ENCODE peak calls at places on chromosomes 2 and 18, in nine cellular contexts. E is AG10803; I is HL-60; H is WTC11; O is ovary; Y is tibial artery; J is activated CD8-positive, alpha-beta T cell treated with anti-CD3 and anti-CD28 coated beads for 36 hours; L is Calu3; X is AG04450. K is an unnamed sample.

GRCh38 chr2:221488134-221488807 is 83.8 kb downstream of the EPHA4 start:
- DNase-seq in L (no peak), J (no peak), X (no peak), Y (no peak), H (no peak), O (no peak), E (no peak), I (no peak), K (no peak)

GRCh38 chr2:120735750-120736170 is at the start of gene GLI2:
- DNase-seq in I (peak; percentile 74), Y (peak; percentile 90), H (peak; percentile 87), X (peak; percentile 55), O (peak; percentile 84), J (peak; percentile 54), L (peak; percentile 84), E (peak; percentile 92), K (no peak)

GRCh38 chr18:7735194-7735593 is 168.1 kb downstream of the PTPRM start:
- DNase-seq in I (no peak), X (no peak), H (no peak), O (no peak), L (no peak), Y (no peak), J (no peak), E (no peak), K (no peak)

GRCh38 chr2:79846878-79847277 is 334.0 kb downstream of the CTNNA2 start:
- DNase-seq in O (no peak), E (no peak), H (no peak), X (no peak), L (no peak), I (no peak), Y (no peak), J (no peak), K (no peak)

GRCh38 chr2:227942021-227942420 is 70.6 kb downstream of the DAW1 start:
- DNase-seq in I (no peak), H (no peak), Y (no peak), O (no peak), L (no peak), X (no peak), J (no peak), E (no peak), K (no peak)

GRCh38 chr2:75896779-75897366 is 186.2 kb upstream of the GCFC2 start:
- DNase-seq in L (no peak), E (no peak), I (peak; percentile 50), H (peak; percentile 61), Y (no peak), J (peak; percentile 7), X (no peak), O (no peak), K (no peak)

GRCh38 chr2:219171231-219171651 is 1.4 kb upstream of the SLC23A3 start:
- DNase-seq in L (peak; percentile 51), J (peak; percentile 42), I (peak; percentile 46), Y (peak; percentile 89), H (peak; percentile 23), O (peak; percentile 76), X (peak; percentile 64), E (peak; percentile 95), K (no peak)

GRCh38 chr2:175049671-175050070 is 44.5 kb upstream of the CHN1 start:
- DNase-seq in X (no peak), L (no peak), Y (no peak), E (peak; percentile 4), O (no peak), H (no peak), J (no peak), I (no peak), K (no peak)

GRCh38 chr2:160408205-160408561 is 85.4 kb downstream of the RBMS1 start:
- DNase-seq in H (no peak), I (no peak), L (no peak), J (no peak), E (no peak), X (no peak), Y (no peak), O (no peak), K (no peak)

GRCh38 chr2:12177052-12177994 is 430.9 kb downstream of the LPIN1 start:
- DNase-seq in E (peak; percentile 87), X (no peak), I (no peak), Y (no peak), H (no peak), J (peak; percentile 68), O (peak; percentile 52), L (peak; percentile 48), K (peak; percentile 86)

GRCh38 chr18:56068030-56068671 is 480.2 kb upstream of the TCF4 start:
- DNase-seq in H (no peak), E (peak; percentile 82), L (no peak), X (peak; percentile 55), I (no peak), Y (no peak), J (no peak), O (peak; percentile 24), K (no peak)

GRCh38 chr2:17966793-17967192 is 88.3 kb downstream of the KCNS3 start:
- DNase-seq in L (no peak), I (no peak), E (no peak), X (no peak), H (no peak), Y (no peak), J (no peak), O (no peak), K (no peak)

GRCh38 chr2:109619131-109619615 is 5.0 kb downstream of the SOWAHC start:
- DNase-seq in H (no peak), Y (no peak), J (no peak), I (no peak), X (no peak), E (no peak), O (no peak), L (no peak), K (no peak)

GRCh38 chr2:109141727-109142283 is 12.8 kb downstream of the SH3RF3 start:
- DNase-seq in H (no peak), J (no peak), E (no peak), L (no peak), I (no peak), X (no peak), Y (peak; percentile 42), O (no peak), K (no peak)

GRCh38 chr2:27096748-27097297 is 10.3 kb downstream of the KHK start:
- DNase-seq in I (no peak), X (no peak), L (no peak), E (no peak), O (no peak), Y (no peak), H (no peak), J (no peak), K (peak; percentile 67)

GRCh38 chr2:125516496-125517109 is 1139.4 kb upstream of the GYPC start:
- DNase-seq in Y (no peak), J (peak; percentile 8), H (peak; percentile 40), E (no peak), O (no peak), I (peak; percentile 33), L (no peak), X (no peak), K (no peak)

GRCh38 chr2:239182981-239183791 is 217.6 kb downstream of the HDAC4 start:
- DNase-seq in X (no peak), L (no peak), H (no peak), J (no peak), O (peak; percentile 9), Y (no peak), I (no peak), E (no peak), K (no peak)

GRCh38 chr2:187549193-187549592 is 5.0 kb downstream of the TFPI start:
- DNase-seq in L (no peak), H (no peak), J (no peak), O (no peak), I (no peak), X (no peak), E (no peak), Y (no peak), K (no peak)

GRCh38 chr18:74281011-74281638 is 10.6 kb downstream of the CYB5A start:
- DNase-seq in H (peak; percentile 63), E (no peak), I (no peak), X (no peak), J (no peak), Y (no peak), O (no peak), L (no peak), K (no peak)

GRCh38 chr2:226875438-226876225 is 39.8 kb downstream of the RHBDD1 start:
- DNase-seq in I (no peak), Y (no peak), X (no peak), L (no peak), O (no peak), J (no peak), H (no peak), E (no peak), K (no peak)
- TF ChIP-seq CTCF in I (no peak), Y (no peak), X (no peak), L (no peak), O (no peak), J (no peak), H (no peak), E (no peak), K (no peak)

DNA sequence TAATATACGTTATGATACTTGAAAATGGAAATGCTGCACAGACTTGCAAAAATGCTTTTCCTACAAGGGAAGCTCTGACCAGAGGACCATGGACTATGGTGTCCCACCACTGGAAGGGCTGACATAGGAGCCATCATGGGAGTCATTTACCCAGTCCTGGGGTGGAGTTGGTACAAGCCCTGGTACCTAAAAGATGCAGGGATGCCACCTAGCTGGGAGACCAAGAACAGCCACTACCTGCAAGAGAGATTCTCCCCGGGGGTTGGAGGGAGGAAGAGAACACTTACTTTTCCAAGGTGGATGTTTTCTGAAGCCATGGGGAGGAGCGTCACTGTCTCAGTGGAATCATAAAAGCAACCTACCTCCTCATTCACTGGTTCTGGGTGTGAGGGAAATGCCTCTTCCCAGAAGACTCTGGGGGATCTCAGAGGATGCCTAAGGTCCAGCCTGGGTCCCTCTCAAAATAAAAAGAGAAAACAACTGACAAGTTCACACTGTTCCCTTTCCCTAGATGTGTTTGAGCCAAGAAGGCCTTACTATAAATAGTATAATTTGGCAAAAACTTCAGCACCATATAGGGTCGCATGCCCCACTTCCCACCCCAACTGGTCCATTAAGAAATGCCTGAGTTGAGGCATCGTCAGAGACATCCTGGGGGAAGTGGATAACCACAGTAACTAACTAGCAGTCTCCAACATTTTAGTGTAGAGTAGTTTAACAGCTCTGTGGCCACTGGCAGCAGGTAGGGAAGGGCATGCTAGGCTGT is 39.9 kb downstream of the REEP1 start:
- DNase-seq in Y (no peak), E (no peak), I (peak; percentile 32), L (no peak), H (peak; percentile 19), J (peak; percentile 37), O (no peak), X (no peak), K (no peak)
- TF ChIP-seq CTCF in Y (peak; percentile 23), E (no peak), I (no peak), L (no peak), H (no peak), J (no peak), O (no peak), X (no peak), K (no peak)

DNA sequence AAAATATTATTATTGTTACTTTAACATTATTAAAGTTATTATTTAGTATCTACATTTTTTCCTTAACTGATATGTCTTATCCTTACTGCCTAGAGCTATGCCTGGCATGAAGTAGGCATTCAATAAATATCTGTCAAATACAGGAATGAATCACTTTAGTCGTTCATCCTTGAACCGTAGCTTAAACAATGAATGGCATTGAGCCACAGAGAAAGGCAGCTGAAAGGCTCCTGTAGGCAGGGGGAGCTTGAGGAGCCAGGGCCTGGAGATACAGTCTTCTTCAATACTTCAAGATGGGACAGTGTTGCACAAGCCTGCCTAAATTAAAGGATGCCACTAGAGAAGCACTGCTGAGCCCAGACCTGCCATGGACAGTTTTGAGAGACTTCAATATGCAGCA is 22.5 kb downstream of the CYRIA start:
- DNase-seq in L (no peak), H (no peak), J (no peak), I (no peak), O (no peak), Y (no peak), X (no peak), E (no peak), K (no peak)
- TF ChIP-seq CTCF in L (no peak), H (no peak), J (no peak), I (no peak), O (no peak), Y (no peak), X (no peak), E (no peak), K (no peak)

GRCh38 chr18:2223859-2224258 is 347.4 kb downstream of the METTL4 start:
- DNase-seq in I (peak; percentile 41), E (peak; percentile 11), H (peak; percentile 15), J (peak; percentile 10), L (peak; percentile 52), Y (no peak), X (no peak), O (no peak), K (no peak)
- TF ChIP-seq CTCF in I (peak; percentile 21), E (peak; percentile 56), H (no peak), J (peak; percentile 19), L (peak; percentile 40), Y (peak; percentile 27), X (peak; percentile 68), O (no peak), K (no peak)

K was measured in CD14-positive monocyte.